ENCODE peak calls at places on chromosomes 11 and 22, in six cellular contexts. F is stimulated activated CD4-positive, alpha-beta T cell treated with anti-CD3 and anti-CD28 coated beads, Interleukin-12 subunit alpha, Interleukin-12 subunit beta, amount 100 ng/mL, for 4 hours; S is nephron progenitor cell; B is AG08395; G is coronary artery; L is fibroblast of lung. J is an unnamed sample.

GRCh38 chr11:117179048-117179999 is 781 bp downstream of the SIDT2 start:
- DNase-seq in B (peak), G (peak), F (peak), S (peak), L (peak), J (peak)

GRCh38 chr11:44205836-44206235 is 104.1 kb downstream of the ALX4 start:
- DNase-seq in L (no peak), B (no peak), S (no peak), G (no peak), F (no peak), J (no peak)

GRCh38 chr22:33652596-33652995 is 267.7 kb downstream of the LARGE1 start:
- DNase-seq in F (no peak), B (peak), G (no peak), S (no peak), L (no peak), J (no peak)

GRCh38 chr11:73359930-73360742 is 16.1 kb upstream of the RELT start:
- DNase-seq in B (no peak), F (no peak), S (peak), G (no peak), L (peak), J (no peak)

GRCh38 chr11:64000026-64000739 is 13.9 kb downstream of the OTUB1 start:
- DNase-seq in B (peak), S (peak), F (peak), L (peak), G (no peak), J (peak)

GRCh38 chr22:32737811-32738210 is 63.7 kb upstream of the TIMP3 start:
- DNase-seq in F (no peak), G (no peak), S (no peak), L (peak), B (peak), J (no peak)

GRCh38 chr11:17810736-17811135 is 76.2 kb downstream of the KCNC1 start:
- DNase-seq in F (no peak), G (no peak), L (peak), S (peak), B (peak), J (no peak)

GRCh38 chr11:65036931-65037330 is 4.1 kb upstream of the SAC3D1 start:
- DNase-seq in F (no peak), S (no peak), B (no peak), L (no peak), G (no peak), J (no peak)

J was measured in sigmoid colon.